ENCODE peak calls at places on chromosome 12, in five cellular contexts. One of them, this sample, is unnamed.
A peak's percentile ranks its signal among the peaks of the same experiment; 100 is the strongest.

GRCh38 chr12:64273527-64274403 is 51.7 kb upstream of the KICS2 start:
- DNase-seq in psoas muscle: no peak
- DNase-seq in neuronal stem cell: no peak
- DNase-seq in CD8-positive, alpha-beta T cell: no peak
- DNase-seq in heart left ventricle: no peak
- DNase-seq in this sample: peak; percentile 16

GRCh38 chr12:4900327-4900726 is 9.4 kb upstream of the KCNA1 start:
- DNase-seq in heart left ventricle: no peak
- DNase-seq in neuronal stem cell: no peak
- DNase-seq in psoas muscle: no peak
- DNase-seq in CD8-positive, alpha-beta T cell: no peak
- DNase-seq in this sample: no peak

GRCh38 chr12:129700036-129700435 is 203.8 kb downstream of the TMEM132D start:
- DNase-seq in psoas muscle: no peak
- DNase-seq in CD8-positive, alpha-beta T cell: no peak
- DNase-seq in neuronal stem cell: no peak
- DNase-seq in heart left ventricle: no peak
- DNase-seq in this sample: no peak

GRCh38 chr12:107522692-107523477 is 162.7 kb upstream of the PWP1 start:
- DNase-seq in neuronal stem cell: no peak
- DNase-seq in CD8-positive, alpha-beta T cell: no peak
- DNase-seq in psoas muscle: no peak
- DNase-seq in heart left ventricle: no peak
- DNase-seq in this sample: no peak

GRCh38 chr12:110718222-110718908 is 24.3 kb downstream of the PPP1CC start:
- DNase-seq in psoas muscle: no peak
- DNase-seq in heart left ventricle: no peak
- DNase-seq in CD8-positive, alpha-beta T cell: no peak
- DNase-seq in neuronal stem cell: no peak
- DNase-seq in this sample: no peak

GRCh38 chr12:6367969-6368892 is 7.1 kb downstream of the SCNN1A start:
- DNase-seq in psoas muscle: no peak
- DNase-seq in neuronal stem cell: no peak
- DNase-seq in CD8-positive, alpha-beta T cell: no peak
- DNase-seq in heart left ventricle: peak; percentile 24
- DNase-seq in this sample: no peak

GRCh38 chr12:130929363-130929762 is 24.3 kb upstream of the ADGRD1 start:
- DNase-seq in neuronal stem cell: no peak
- DNase-seq in CD8-positive, alpha-beta T cell: no peak
- DNase-seq in psoas muscle: no peak
- DNase-seq in heart left ventricle: no peak
- DNase-seq in this sample: no peak

GRCh38 chr12:75831413-75831812 is 200.2 kb downstream of the PHLDA1 start:
- DNase-seq in neuronal stem cell: no peak
- DNase-seq in CD8-positive, alpha-beta T cell: no peak
- DNase-seq in heart left ventricle: no peak
- DNase-seq in psoas muscle: no peak
- DNase-seq in this sample: no peak

GRCh38 chr12:132185698-132186097 is 41.4 kb downstream of the NOC4L start:
- DNase-seq in psoas muscle: no peak
- DNase-seq in neuronal stem cell: no peak
- DNase-seq in CD8-positive, alpha-beta T cell: peak; percentile 16
- DNase-seq in heart left ventricle: no peak
- DNase-seq in this sample: no peak

GRCh38 chr12:132181570-132182200 is 37.4 kb downstream of the NOC4L start:
- DNase-seq in heart left ventricle: no peak
- DNase-seq in psoas muscle: peak; percentile 37
- DNase-seq in neuronal stem cell: no peak
- DNase-seq in CD8-positive, alpha-beta T cell: no peak
- DNase-seq in this sample: no peak

GRCh38 chr12:132182206-132182710 is 38.0 kb downstream of the NOC4L start:
- DNase-seq in neuronal stem cell: no peak
- DNase-seq in heart left ventricle: no peak
- DNase-seq in psoas muscle: peak; percentile 30
- DNase-seq in CD8-positive, alpha-beta T cell: no peak
- DNase-seq in this sample: no peak

GRCh38 chr12:132180648-132181546 is 36.6 kb downstream of the NOC4L start:
- DNase-seq in heart left ventricle: peak; percentile 19
- DNase-seq in CD8-positive, alpha-beta T cell: no peak
- DNase-seq in neuronal stem cell: no peak
- DNase-seq in psoas muscle: peak; percentile 44
- DNase-seq in this sample: no peak

GRCh38 chr12:132182711-132183365 is 38.6 kb downstream of the NOC4L start:
- DNase-seq in psoas muscle: no peak
- DNase-seq in heart left ventricle: no peak
- DNase-seq in neuronal stem cell: no peak
- DNase-seq in CD8-positive, alpha-beta T cell: no peak
- DNase-seq in this sample: no peak
- H3K27ac ChIP-seq in psoas muscle: no peak overlapping the region
- H3K27ac ChIP-seq in heart left ventricle: no peak overlapping the region
- H3K27ac ChIP-seq in neuronal stem cell: no peak overlapping the region
- H3K27ac ChIP-seq in CD8-positive, alpha-beta T cell: no peak overlapping the region
- H3K27ac ChIP-seq in this sample: no peak overlapping the region

GRCh38 chr12:121775501-121775900 is 18.0 kb downstream of the RHOF start:
- DNase-seq in heart left ventricle: no peak
- DNase-seq in psoas muscle: no peak
- DNase-seq in neuronal stem cell: no peak
- DNase-seq in CD8-positive, alpha-beta T cell: no peak
- DNase-seq in this sample: no peak

GRCh38 chr12:121774968-121775474 is 18.5 kb downstream of the RHOF start:
- DNase-seq in CD8-positive, alpha-beta T cell: no peak
- DNase-seq in psoas muscle: no peak
- DNase-seq in neuronal stem cell: no peak
- DNase-seq in heart left ventricle: no peak
- DNase-seq in this sample: no peak

GRCh38 chr12:121770388-121770787 is 23.1 kb downstream of the RHOF start:
- DNase-seq in neuronal stem cell: no peak
- DNase-seq in CD8-positive, alpha-beta T cell: no peak
- DNase-seq in heart left ventricle: no peak
- DNase-seq in psoas muscle: no peak
- DNase-seq in this sample: no peak

GRCh38 chr12:121770802-121771625 is 22.5 kb downstream of the RHOF start:
- DNase-seq in CD8-positive, alpha-beta T cell: no peak
- DNase-seq in heart left ventricle: no peak
- DNase-seq in psoas muscle: no peak
- DNase-seq in neuronal stem cell: no peak
- DNase-seq in this sample: no peak

GRCh38 chr12:121773011-121773777 is 20.3 kb downstream of the RHOF start:
- DNase-seq in heart left ventricle: peak; percentile 75
- DNase-seq in CD8-positive, alpha-beta T cell: peak; percentile 72
- DNase-seq in neuronal stem cell: no peak
- DNase-seq in psoas muscle: peak; percentile 87
- DNase-seq in this sample: peak; percentile 60
- H3K4me1 ChIP-seq in heart left ventricle: peaks cover 3% of the 10 kb centered on the region
- H3K4me1 ChIP-seq in CD8-positive, alpha-beta T cell: peaks cover 29% of the 10 kb centered on the region
- H3K4me1 ChIP-seq in neuronal stem cell: no peaks in the 10 kb centered on the region
- H3K4me1 ChIP-seq in psoas muscle: peaks cover 18% of the 10 kb centered on the region
- H3K4me1 ChIP-seq in this sample: peaks cover 16% of the 10 kb centered on the region

DNA sequence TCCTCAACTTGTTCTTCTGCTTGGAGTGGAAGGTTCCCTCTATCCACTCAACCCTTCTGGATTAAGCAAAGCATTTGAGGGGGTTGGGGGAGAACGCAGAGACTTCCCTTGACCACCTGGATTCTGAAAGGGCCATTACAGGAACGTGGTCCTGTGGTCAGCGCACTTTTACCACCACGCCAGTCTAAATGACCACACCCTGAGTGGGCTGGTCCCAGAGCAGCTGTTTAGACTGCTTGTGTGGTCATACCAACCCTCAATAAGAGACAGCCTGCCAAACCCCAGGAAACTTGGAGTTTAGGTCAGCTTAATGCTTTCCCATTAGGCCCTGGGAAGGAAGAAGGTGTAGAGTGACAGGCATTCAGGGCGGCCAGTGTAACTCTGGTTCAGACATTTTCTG is 165.5 kb upstream of the ATP2B1 start:
- DNase-seq in CD8-positive, alpha-beta T cell: no peak
- DNase-seq in psoas muscle: no peak
- DNase-seq in neuronal stem cell: no peak
- DNase-seq in heart left ventricle: peak; percentile 45
- DNase-seq in this sample: peak; percentile 90
- H3K27me3 ChIP-seq in CD8-positive, alpha-beta T cell: no peaks in the 10 kb centered on the region
- H3K27me3 ChIP-seq in psoas muscle: no peaks in the 10 kb centered on the region
- H3K27me3 ChIP-seq in neuronal stem cell: no peaks in the 10 kb centered on the region
- H3K27me3 ChIP-seq in heart left ventricle: no peaks in the 10 kb centered on the region
- H3K27me3 ChIP-seq in this sample: no peaks in the 10 kb centered on the region

GRCh38 chr12:79657136-79657535 is 33.6 kb downstream of the PAWR start:
- DNase-seq in CD8-positive, alpha-beta T cell: no peak
- DNase-seq in neuronal stem cell: no peak
- DNase-seq in heart left ventricle: no peak
- DNase-seq in psoas muscle: no peak
- DNase-seq in this sample: no peak

GRCh38 chr12:79661629-79662028 is 29.1 kb downstream of the PAWR start:
- DNase-seq in CD8-positive, alpha-beta T cell: no peak
- DNase-seq in psoas muscle: no peak
- DNase-seq in neuronal stem cell: no peak
- DNase-seq in heart left ventricle: no peak
- DNase-seq in this sample: no peak

GRCh38 chr12:79662046-79662811 is 28.5 kb downstream of the PAWR start:
- DNase-seq in psoas muscle: no peak
- DNase-seq in heart left ventricle: no peak
- DNase-seq in neuronal stem cell: no peak
- DNase-seq in CD8-positive, alpha-beta T cell: no peak
- DNase-seq in this sample: no peak

GRCh38 chr12:79658221-79658620 is 32.5 kb downstream of the PAWR start:
- DNase-seq in psoas muscle: no peak
- DNase-seq in heart left ventricle: no peak
- DNase-seq in neuronal stem cell: no peak
- DNase-seq in CD8-positive, alpha-beta T cell: no peak
- DNase-seq in this sample: no peak

GRCh38 chr12:79659961-79660431 is 30.8 kb downstream of the PAWR start:
- DNase-seq in psoas muscle: no peak
- DNase-seq in heart left ventricle: no peak
- DNase-seq in CD8-positive, alpha-beta T cell: no peak
- DNase-seq in neuronal stem cell: no peak
- DNase-seq in this sample: no peak
- H3K27ac ChIP-seq in psoas muscle: no peak overlapping the region
- H3K27ac ChIP-seq in heart left ventricle: no peak overlapping the region
- H3K27ac ChIP-seq in CD8-positive, alpha-beta T cell: no peak overlapping the region
- H3K27ac ChIP-seq in neuronal stem cell: no peak overlapping the region
- H3K27ac ChIP-seq in this sample: peak overlapping the region; percentile 5

This sample was measured in SJSA1.